ENCODE peak calls at places on chromosomes 16 and 17, in nine cellular contexts. K is sciatic nerve; J is H9; Y is GM19239; W is uterus; X is NCI-H748 treated with DMSO at 0.1 percent for 48 hours; S is AG20443; C is stimulated activated CD4-positive, alpha-beta T cell treated with anti-CD3 and anti-CD28 coated beads, TNF-alpha, amount 100 ng/mL, for 1 hour; E is stimulated activated naive CD4-positive, alpha-beta T cell. F is an unnamed sample.

GRCh38 chr17:81572499-81573030 is 20.4 kb upstream of the FAAP100 start:
- DNase-seq in K (no peak), J (no peak), Y (no peak), W (no peak), X (no peak), S (no peak), C (no peak), E (no peak), F (peak)

GRCh38 chr17:29291163-29291752 is 2.7 kb downstream of the NUFIP2 start:
- DNase-seq in K (no peak), J (no peak), Y (peak), W (no peak), X (peak), S (peak), C (no peak), E (peak), F (peak)

GRCh38 chr17:39195568-39196160 is 1.8 kb downstream of the CACNB1 start:
- DNase-seq in K (no peak), J (peak), Y (peak), W (no peak), X (no peak), S (no peak), C (no peak), E (no peak), F (no peak)

GRCh38 chr16:28937222-28937876 is 5.6 kb downstream of the CD19 start:
- DNase-seq in K (no peak), J (peak), Y (no peak), W (no peak), X (no peak), S (no peak), C (no peak), E (no peak), F (no peak)

GRCh38 chr17:12227547-12227946 is 206.9 kb downstream of the MAP2K4 start:
- DNase-seq in K (no peak), J (no peak), Y (no peak), W (no peak), X (no peak), S (no peak), C (no peak), E (no peak), F (no peak)

GRCh38 chr17:15026088-15026487 is 239.0 kb downstream of the PMP22 start:
- DNase-seq in K (no peak), J (no peak), Y (no peak), W (no peak), X (no peak), S (no peak), C (no peak), E (no peak), F (no peak)

GRCh38 chr16:26593700-26594099 is 473.0 kb upstream of the C16orf82 start:
- DNase-seq in K (no peak), J (no peak), Y (no peak), W (no peak), X (no peak), S (no peak), C (no peak), E (no peak), F (no peak)

GRCh38 chr17:27800522-27800921 is at the start of gene NOS2:
- DNase-seq in K (no peak), J (no peak), Y (no peak), W (no peak), X (no peak), S (no peak), C (no peak), E (no peak), F (no peak)

GRCh38 chr16:19520861-19521331 is 1.0 kb downstream of the GDE1 start:
- DNase-seq in K (no peak), J (no peak), Y (no peak), W (no peak), X (no peak), S (no peak), C (no peak), E (no peak), F (no peak)

GRCh38 chr17:64148699-64149098 is 18.8 kb upstream of the ERN1 start:
- DNase-seq in K (no peak), J (peak), Y (no peak), W (no peak), X (no peak), S (no peak), C (no peak), E (no peak), F (no peak)

GRCh38 chr16:12546918-12547607 is 256.6 kb downstream of the CPPED1 start:
- DNase-seq in K (no peak), J (no peak), Y (peak), W (no peak), X (no peak), S (no peak), C (no peak), E (no peak), F (no peak)

GRCh38 chr17:60804831-60805230 is 127.2 kb downstream of the BCAS3 start:
- DNase-seq in K (no peak), J (no peak), Y (no peak), W (no peak), X (no peak), S (no peak), C (no peak), E (no peak), F (no peak)

GRCh38 chr17:79097226-79098055 is 22.8 kb downstream of the ENGASE start:
- DNase-seq in K (no peak), J (peak), Y (no peak), W (no peak), X (no peak), S (no peak), C (no peak), E (no peak), F (no peak)

GRCh38 chr17:48478224-48479013 is 48.4 kb upstream of the SKAP1 start:
- DNase-seq in K (no peak), J (no peak), Y (peak), W (no peak), X (no peak), S (no peak), C (no peak), E (no peak), F (no peak)

GRCh38 chr17:79075433-79075805 is 795 bp downstream of the ENGASE start:
- DNase-seq in K (no peak), J (no peak), Y (no peak), W (no peak), X (no peak), S (no peak), C (no peak), E (peak), F (no peak)

GRCh38 chr17:45660474-45660873 is 123.6 kb upstream of the CRHR1 start:
- DNase-seq in K (no peak), J (no peak), Y (no peak), W (no peak), X (no peak), S (no peak), C (no peak), E (no peak), F (no peak)

GRCh38 chr17:49101054-49101534 is 31.5 kb upstream of the B4GALNT2 start:
- DNase-seq in K (no peak), J (no peak), Y (no peak), W (no peak), X (peak), S (no peak), C (no peak), E (no peak), F (no peak)

GRCh38 chr16:13313351-13313750 is 412.0 kb downstream of the SHISA9 start:
- DNase-seq in K (no peak), J (no peak), Y (no peak), W (no peak), X (no peak), S (no peak), C (no peak), E (no peak), F (no peak)

GRCh38 chr16:30615358-30616076 is 5.3 kb upstream of the ZNF689 start:
- DNase-seq in K (peak), J (peak), Y (no peak), W (no peak), X (no peak), S (peak), C (no peak), E (peak), F (peak)

GRCh38 chr17:61757168-61757567 is 106.2 kb downstream of the BRIP1 start:
- DNase-seq in K (no peak), J (no peak), Y (peak), W (no peak), X (no peak), S (no peak), C (no peak), E (no peak), F (no peak)

GRCh38 chr17:76304226-76305134 is 3.6 kb downstream of the QRICH2 start:
- DNase-seq in K (no peak), J (no peak), Y (no peak), W (no peak), X (no peak), S (no peak), C (no peak), E (no peak), F (no peak)

GRCh38 chr16:89042711-89043551 is 50.7 kb upstream of the ACSF3 start:
- DNase-seq in K (no peak), J (no peak), Y (no peak), W (no peak), X (no peak), S (no peak), C (no peak), E (no peak), F (no peak)

GRCh38 chr17:82006468-82007227 is 16.0 kb downstream of the CENPX start:
- DNase-seq in K (no peak), J (no peak), Y (no peak), W (peak), X (no peak), S (peak), C (no peak), E (no peak), F (peak)

GRCh38 chr16:83994703-83995102 is 26.7 kb downstream of the NECAB2 start:
- DNase-seq in K (no peak), J (no peak), Y (no peak), W (no peak), X (no peak), S (no peak), C (no peak), E (no peak), F (no peak)

GRCh38 chr16:10386517-10387377 is 886 bp downstream of the ATF7IP2 start:
- DNase-seq in K (no peak), J (no peak), Y (no peak), W (no peak), X (no peak), S (no peak), C (no peak), E (peak), F (no peak)

GRCh38 chr17:48570325-48571023 is 7.7 kb downstream of the HOXB4 start:
- DNase-seq in K (no peak), J (peak), Y (no peak), W (no peak), X (no peak), S (peak), C (no peak), E (no peak), F (no peak)

GRCh38 chr16:4494746-4495490 is 18.7 kb downstream of the HMOX2 start:
- DNase-seq in K (no peak), J (no peak), Y (no peak), W (no peak), X (no peak), S (peak), C (no peak), E (no peak), F (no peak)

GRCh38 chr17:45361976-45362375 is 45.2 kb upstream of the MAP3K14 start:
- DNase-seq in K (peak), J (peak), Y (no peak), W (no peak), X (no peak), S (no peak), C (no peak), E (no peak), F (no peak)

GRCh38 chr17:59872351-59872750 is 20.4 kb downstream of the TUBD1 start:
- DNase-seq in K (no peak), J (no peak), Y (no peak), W (no peak), X (no peak), S (no peak), C (no peak), E (no peak), F (no peak)

GRCh38 chr17:34626141-34626681 is 46.8 kb downstream of the TMEM132E start:
- DNase-seq in K (no peak), J (peak), Y (no peak), W (no peak), X (no peak), S (no peak), C (no peak), E (no peak), F (no peak)

GRCh38 chr17:14739656-14740431 is 439.0 kb downstream of the HS3ST3B1 start:
- DNase-seq in K (no peak), J (no peak), Y (no peak), W (no peak), X (no peak), S (no peak), C (no peak), E (no peak), F (no peak)

GRCh38 chr16:27985981-27986380 is 77.5 kb downstream of the GSG1L start:
- DNase-seq in K (no peak), J (no peak), Y (no peak), W (no peak), X (no peak), S (no peak), C (no peak), E (no peak), F (no peak)

GRCh38 chr16:12639044-12639443 is 164.6 kb downstream of the CPPED1 start:
- DNase-seq in K (no peak), J (no peak), Y (no peak), W (no peak), X (no peak), S (peak), C (no peak), E (no peak), F (no peak)

GRCh38 chr16:27240948-27241531 is 27.5 kb downstream of the NSMCE1 start:
- DNase-seq in K (no peak), J (no peak), Y (no peak), W (peak), X (no peak), S (peak), C (no peak), E (no peak), F (no peak)

GRCh38 chr16:30805370-30806169 is 18.6 kb upstream of the ZNF629 start:
- DNase-seq in K (peak), J (peak), Y (no peak), W (peak), X (peak), S (peak), C (no peak), E (peak), F (peak)

GRCh38 chr16:88004391-88004790 is 53.2 kb downstream of the BANP start:
- DNase-seq in K (peak), J (no peak), Y (no peak), W (no peak), X (no peak), S (no peak), C (no peak), E (no peak), F (no peak)

F was measured in NCI-H1694 treated with DMSO at 0.1 percent for 48 hours.